ENCODE peak calls at places on chromosomes 11 and 22, in six cellular contexts. Y is thoracic aorta; G is HuH-7; X is psoas muscle; C is endodermal cell; R is stimulated activated naive CD4-positive, alpha-beta T cell. S is an unnamed sample.

GRCh38 chr11:20125927-20126326 is 34.3 kb downstream of the DBX1 start:
- DNase-seq in Y (no peak), G (no peak), X (no peak), C (no peak), R (no peak), S (no peak)

GRCh38 chr22:45421349-45422057 is 8.0 kb downstream of the RIBC2 start:
- DNase-seq in Y (no peak), G (no peak), X (no peak), C (no peak), R (no peak), S (no peak)

GRCh38 chr22:39589880-39590279 is 19.3 kb downstream of the CACNA1I start:
- DNase-seq in Y (no peak), G (no peak), X (no peak), C (no peak), R (no peak), S (no peak)

GRCh38 chr11:114440121-114440860 is 1.0 kb downstream of the REXO2 start:
- DNase-seq in Y (no peak), G (peak), X (no peak), C (no peak), R (no peak), S (no peak)

GRCh38 chr11:125638315-125638714 is 13.4 kb downstream of the CHEK1 start:
- DNase-seq in Y (no peak), G (no peak), X (no peak), C (no peak), R (no peak), S (no peak)

GRCh38 chr22:42202669-42203068 is 67.8 kb downstream of the TCF20 start:
- DNase-seq in Y (no peak), G (no peak), X (no peak), C (peak), R (no peak), S (no peak)

GRCh38 chr11:30749268-30749667 is 163.1 kb upstream of the MPPED2 start:
- DNase-seq in Y (no peak), G (no peak), X (no peak), C (no peak), R (no peak), S (no peak)

GRCh38 chr11:65185869-65186341 is 4.2 kb downstream of the CAPN1 start:
- DNase-seq in Y (no peak), G (no peak), X (no peak), C (peak), R (no peak), S (no peak)

GRCh38 chr11:57276857-57277505 is 39.9 kb upstream of the APLNR start:
- DNase-seq in Y (no peak), G (no peak), X (no peak), C (no peak), R (no peak), S (no peak)

GRCh38 chr11:32792948-32793475 is 1.4 kb downstream of the CCDC73 start:
- DNase-seq in Y (no peak), G (peak), X (no peak), C (peak), R (peak), S (no peak)